ENCODE peak calls at places on chromosomes 12 and 14, in eight cellular contexts. X is upper lobe of left lung, T is stomach, L is esophagus squamous epithelium, U is body of pancreas, S is IMR-90, A is right lobe of liver, K is ovary. J is an unnamed sample.

GRCh38 chr14:60003991-60004390 is 84.0 kb downstream of the LRRC9 start:
- DNase-seq in A (no peak), U (peak; percentile 9), L (no peak), K (no peak), X (no peak), S (no peak), T (no peak), J (no peak)

GRCh38 chr14:90572461-90573150 is 175.8 kb downstream of the CALM1 start:
- DNase-seq in A (no peak), K (no peak), U (no peak), T (no peak), L (no peak), X (no peak), S (no peak), J (no peak)

GRCh38 chr12:4134434-4134762 is 139.2 kb upstream of the CCND2 start:
- DNase-seq in L (no peak), S (no peak), U (no peak), X (no peak), K (no peak), A (no peak), T (no peak), J (no peak)

GRCh38 chr14:75720828-75721227 is 59.8 kb downstream of the TTLL5 start:
- DNase-seq in S (no peak), X (peak; percentile 40), K (peak; percentile 55), L (no peak), T (peak; percentile 87), A (no peak), U (peak; percentile 84), J (peak; percentile 85)

GRCh38 chr12:94230357-94230905 is 82.1 kb downstream of the PLXNC1 start:
- DNase-seq in X (no peak), A (no peak), L (no peak), T (no peak), S (peak; percentile 19), K (no peak), U (no peak), J (peak; percentile 61)

GRCh38 chr14:58464652-58465051 is 37.1 kb downstream of the KIAA0586 start:
- DNase-seq in S (no peak), T (no peak), K (no peak), U (no peak), L (no peak), A (no peak), X (no peak), J (no peak)

GRCh38 chr12:100688451-100688864 is 106.1 kb upstream of the ANO4 start:
- DNase-seq in L (no peak), X (no peak), U (no peak), K (no peak), T (no peak), A (no peak), S (no peak), J (no peak)

GRCh38 chr12:12376636-12377448 is 20.0 kb downstream of the BORCS5 start:
- DNase-seq in S (peak; percentile 86), K (no peak), U (peak; percentile 41), T (no peak), A (no peak), X (peak; percentile 31), L (no peak), J (no peak)

GRCh38 chr12:5622280-5622679 is 190.4 kb downstream of the NTF3 start:
- DNase-seq in A (no peak), K (no peak), X (no peak), U (no peak), S (no peak), T (no peak), L (no peak), J (no peak)

GRCh38 chr12:89883630-89884364 is 175.2 kb upstream of the ATP2B1 start:
- DNase-seq in L (no peak), K (no peak), U (no peak), A (no peak), S (peak; percentile 48), T (no peak), X (no peak), J (no peak)

GRCh38 chr14:55912344-55912743 is 205.9 kb upstream of the PELI2 start:
- DNase-seq in X (no peak), K (no peak), U (no peak), S (no peak), T (no peak), A (no peak), L (no peak), J (no peak)

GRCh38 chr12:69598174-69598753 is 12.4 kb downstream of the LRRC10 start:
- DNase-seq in K (no peak), U (no peak), T (no peak), X (no peak), A (no peak), S (no peak), L (no peak), J (no peak)

GRCh38 chr12:69600804-69601203 is 9.9 kb downstream of the LRRC10 start:
- DNase-seq in A (no peak), L (no peak), K (no peak), T (no peak), U (no peak), X (no peak), S (no peak), J (no peak)

GRCh38 chr12:69595689-69596088 is 10.4 kb downstream of the CCT2 start:
- DNase-seq in T (no peak), S (no peak), L (no peak), A (no peak), K (no peak), X (no peak), U (no peak), J (no peak)
- TF ChIP-seq POLR2A in T (no peak), S (no peak), L (no peak), A (no peak), K (no peak), X (no peak), U (no peak), J (no peak)

GRCh38 chr14:87149583-87150354 is 843.2 kb downstream of the GALC start:
- DNase-seq in T (no peak), S (peak; percentile 77), K (no peak), U (no peak), X (no peak), L (no peak), A (no peak), J (no peak)

GRCh38 chr14:87153901-87154300 is 839.1 kb downstream of the GALC start:
- DNase-seq in A (no peak), S (peak; percentile 12), T (no peak), X (no peak), U (no peak), K (no peak), L (no peak), J (no peak)

GRCh38 chr14:87155850-87156491 is 837.0 kb downstream of the GALC start:
- DNase-seq in U (no peak), A (no peak), T (no peak), S (no peak), X (no peak), K (no peak), L (no peak), J (no peak)

GRCh38 chr14:87153391-87153790 is 839.6 kb downstream of the GALC start:
- DNase-seq in A (no peak), S (no peak), X (no peak), L (no peak), T (no peak), K (no peak), U (no peak), J (no peak)

DNA sequence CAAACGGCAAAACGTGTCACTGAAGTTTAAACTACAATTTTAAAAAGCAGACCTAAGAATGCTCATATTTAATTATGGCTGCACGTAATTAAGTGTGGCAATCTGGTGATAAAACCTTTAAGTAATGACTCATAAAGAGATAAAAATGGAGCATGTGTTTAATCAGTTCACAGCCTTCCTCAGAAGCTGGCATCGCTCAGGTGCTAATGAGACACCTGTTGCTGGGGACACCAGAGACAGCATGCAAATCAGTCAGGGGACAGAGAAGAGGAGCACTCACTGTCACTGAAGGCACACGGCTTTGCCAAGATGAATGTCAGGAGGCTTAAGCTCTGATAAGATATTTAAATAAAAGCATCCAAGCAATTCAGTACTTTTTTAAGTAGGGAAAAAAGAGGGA is 840.3 kb downstream of the GALC start:
- DNase-seq in T (no peak), L (no peak), S (no peak), A (no peak), U (no peak), K (no peak), X (no peak), J (no peak)
- H3K4me1 ChIP-seq in T (no peaks in the 10 kb centered on the region), L (no peaks in the 10 kb centered on the region), S (peaks cover 2% of the 10 kb centered on the region), A (no peaks in the 10 kb centered on the region), U (peaks cover 4% of the 10 kb centered on the region), K (no peaks in the 10 kb centered on the region), X (no peaks in the 10 kb centered on the region), J (no peaks in the 10 kb centered on the region)

GRCh38 chr12:101733166-101733565 is 6.1 kb downstream of the SYCP3 start:
- DNase-seq in K (no peak), A (no peak), T (no peak), U (no peak), X (no peak), S (no peak), L (no peak), J (no peak)
- H3K9me3 ChIP-seq in K (no peaks in the 10 kb centered on the region), A (no peaks in the 10 kb centered on the region), T (no peaks in the 10 kb centered on the region), U (no peaks in the 10 kb centered on the region), X (no peaks in the 10 kb centered on the region), S (no peaks in the 10 kb centered on the region), L (no peaks in the 10 kb centered on the region), J (no peaks in the 10 kb centered on the region)

GRCh38 chr12:110370732-110371141 is 32.8 kb downstream of the ANAPC7 start:
- DNase-seq in A (no peak), T (no peak), S (no peak), U (no peak), X (peak; percentile 45), K (no peak), L (no peak), J (no peak)
- TF ChIP-seq POLR2A in A (no peak), T (no peak), S (no peak), U (no peak), X (no peak), K (no peak), L (peak; percentile 29), J (no peak)

GRCh38 chr14:93033039-93033982 is 82.4 kb downstream of the ITPK1 start:
- DNase-seq in K (no peak), A (no peak), L (no peak), X (no peak), S (no peak), U (no peak), T (no peak), J (no peak)
- H3K4me1 ChIP-seq in K (peaks cover 20% of the 10 kb centered on the region), A (peaks cover 18% of the 10 kb centered on the region), L (peaks cover 73% of the 10 kb centered on the region), X (peaks cover 37% of the 10 kb centered on the region), S (peaks cover 20% of the 10 kb centered on the region), U (peaks cover 35% of the 10 kb centered on the region), T (peaks cover 74% of the 10 kb centered on the region), J (peaks cover 62% of the 10 kb centered on the region)

GRCh38 chr14:106228541-106229158 is 702.3 kb downstream of the TMEM121 start:
- DNase-seq in K (no peak), T (no peak), A (no peak), S (no peak), L (no peak), U (no peak), X (no peak), J (no peak)

GRCh38 chr14:106222736-106223135 is 696.4 kb downstream of the TMEM121 start:
- DNase-seq in L (no peak), X (no peak), K (no peak), A (no peak), S (no peak), T (no peak), U (no peak), J (no peak)

GRCh38 chr14:106227793-106228192 is 701.4 kb downstream of the TMEM121 start:
- DNase-seq in K (no peak), T (no peak), U (no peak), X (no peak), L (no peak), A (no peak), S (no peak), J (no peak)

DNA sequence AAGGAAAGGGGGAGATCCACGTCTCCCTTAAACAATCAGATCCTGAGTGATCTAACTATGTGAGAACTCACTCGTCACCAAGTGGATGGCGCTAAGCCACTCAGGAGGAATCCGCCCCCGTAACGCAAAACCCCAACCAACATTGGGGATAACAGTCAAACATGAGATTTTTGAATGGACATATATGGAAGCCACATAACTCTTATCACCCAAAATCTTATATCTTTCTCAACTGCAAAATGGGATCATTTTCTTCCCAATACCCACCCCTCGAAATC is 698.2 kb downstream of the TMEM121 start:
- DNase-seq in X (no peak), U (no peak), S (no peak), L (no peak), K (no peak), A (no peak), T (no peak), J (no peak)
- H3K9me3 ChIP-seq in X (no peaks in the 10 kb centered on the region), U (no peaks in the 10 kb centered on the region), S (peaks cover 16% of the 10 kb centered on the region), L (no peaks in the 10 kb centered on the region), K (no peaks in the 10 kb centered on the region), A (no peaks in the 10 kb centered on the region), T (no peaks in the 10 kb centered on the region), J (no peaks in the 10 kb centered on the region)

J was measured in testis.